ENCODE peak calls at places on chromosomes 11 and 22, in eight cellular contexts. One of them, this sample, is unnamed. For H3K27me3, the result is how much of the 10 kb centered on the place peaks cover.

GRCh38 chr11:76823481-76824028 is 37.2 kb upstream of the ACER3 start:
- DNase-seq in tibial nerve: no peak
- DNase-seq in ovary: no peak
- DNase-seq in CD8-positive, alpha-beta T cell: no peak
- DNase-seq in H9: peak
- DNase-seq in WERI-Rb-1: no peak
- DNase-seq in brain microvascular endothelial cell: peak
- DNase-seq in PC-3: peak
- DNase-seq in this sample: no peak

GRCh38 chr11:67482736-67483497 is at the start of gene AIP:
- DNase-seq in tibial nerve: peak
- DNase-seq in ovary: peak
- DNase-seq in CD8-positive, alpha-beta T cell: peak
- DNase-seq in H9: peak
- DNase-seq in WERI-Rb-1: peak
- DNase-seq in brain microvascular endothelial cell: peak
- DNase-seq in PC-3: peak
- DNase-seq in this sample: peak

GRCh38 chr11:109968781-109969180 is 124.4 kb upstream of the ZC3H12C start:
- DNase-seq in tibial nerve: no peak
- DNase-seq in ovary: no peak
- DNase-seq in CD8-positive, alpha-beta T cell: no peak
- DNase-seq in H9: no peak
- DNase-seq in WERI-Rb-1: no peak
- DNase-seq in brain microvascular endothelial cell: no peak
- DNase-seq in PC-3: no peak
- DNase-seq in this sample: no peak

GRCh38 chr11:21066030-21066429 is 396.6 kb downstream of the NELL1 start:
- DNase-seq in tibial nerve: no peak
- DNase-seq in ovary: no peak
- DNase-seq in CD8-positive, alpha-beta T cell: no peak
- DNase-seq in H9: no peak
- DNase-seq in WERI-Rb-1: no peak
- DNase-seq in brain microvascular endothelial cell: no peak
- DNase-seq in PC-3: no peak
- DNase-seq in this sample: no peak

GRCh38 chr11:47523491-47524199 is 29.3 kb downstream of the CELF1 start:
- DNase-seq in tibial nerve: peak
- DNase-seq in ovary: no peak
- DNase-seq in CD8-positive, alpha-beta T cell: no peak
- DNase-seq in H9: no peak
- DNase-seq in WERI-Rb-1: no peak
- DNase-seq in brain microvascular endothelial cell: peak
- DNase-seq in PC-3: peak
- DNase-seq in this sample: peak

GRCh38 chr11:74325649-74326645 is 14.5 kb upstream of the P4HA3 start:
- DNase-seq in tibial nerve: peak
- DNase-seq in ovary: peak
- DNase-seq in CD8-positive, alpha-beta T cell: no peak
- DNase-seq in H9: no peak
- DNase-seq in WERI-Rb-1: peak
- DNase-seq in brain microvascular endothelial cell: peak
- DNase-seq in PC-3: no peak
- DNase-seq in this sample: no peak

GRCh38 chr11:111585371-111585770 is 16.9 kb upstream of the SIK2 start:
- DNase-seq in tibial nerve: no peak
- DNase-seq in ovary: no peak
- DNase-seq in CD8-positive, alpha-beta T cell: no peak
- DNase-seq in H9: no peak
- DNase-seq in WERI-Rb-1: no peak
- DNase-seq in brain microvascular endothelial cell: peak
- DNase-seq in PC-3: peak
- DNase-seq in this sample: no peak

GRCh38 chr22:48153726-48154125 is 1391.3 kb downstream of the TBC1D22A start:
- DNase-seq in tibial nerve: no peak
- DNase-seq in ovary: no peak
- DNase-seq in CD8-positive, alpha-beta T cell: no peak
- DNase-seq in H9: no peak
- DNase-seq in WERI-Rb-1: no peak
- DNase-seq in brain microvascular endothelial cell: no peak
- DNase-seq in PC-3: no peak
- DNase-seq in this sample: no peak

GRCh38 chr22:25054943-25055511 is 102.5 kb downstream of the KIAA1671 start:
- DNase-seq in tibial nerve: peak
- DNase-seq in ovary: no peak
- DNase-seq in CD8-positive, alpha-beta T cell: no peak
- DNase-seq in H9: no peak
- DNase-seq in WERI-Rb-1: no peak
- DNase-seq in brain microvascular endothelial cell: no peak
- DNase-seq in PC-3: no peak
- DNase-seq in this sample: no peak

GRCh38 chr22:49724893-49725489 is 102.7 kb downstream of the BRD1 start:
- DNase-seq in tibial nerve: no peak
- DNase-seq in ovary: peak
- DNase-seq in CD8-positive, alpha-beta T cell: peak
- DNase-seq in H9: peak
- DNase-seq in WERI-Rb-1: peak
- DNase-seq in brain microvascular endothelial cell: peak
- DNase-seq in PC-3: peak
- DNase-seq in this sample: peak

GRCh38 chr11:96038046-96038445 is 114.1 kb upstream of the MTMR2 start:
- DNase-seq in tibial nerve: no peak
- DNase-seq in ovary: no peak
- DNase-seq in CD8-positive, alpha-beta T cell: no peak
- DNase-seq in H9: no peak
- DNase-seq in WERI-Rb-1: no peak
- DNase-seq in brain microvascular endothelial cell: no peak
- DNase-seq in PC-3: peak
- DNase-seq in this sample: no peak

GRCh38 chr11:134369656-134370525 is 38.1 kb downstream of the GLB1L2 start:
- DNase-seq in tibial nerve: no peak
- DNase-seq in ovary: peak
- DNase-seq in CD8-positive, alpha-beta T cell: no peak
- DNase-seq in H9: no peak
- DNase-seq in WERI-Rb-1: no peak
- DNase-seq in brain microvascular endothelial cell: no peak
- DNase-seq in PC-3: no peak
- DNase-seq in this sample: no peak
- H3K27me3 ChIP-seq in tibial nerve: under half
- H3K27me3 ChIP-seq in ovary: under half
- H3K27me3 ChIP-seq in CD8-positive, alpha-beta T cell: under half
- H3K27me3 ChIP-seq in H9: under half
- H3K27me3 ChIP-seq in WERI-Rb-1: under half
- H3K27me3 ChIP-seq in brain microvascular endothelial cell: under half
- H3K27me3 ChIP-seq in PC-3: under half
- H3K27me3 ChIP-seq in this sample: under half

DNA sequence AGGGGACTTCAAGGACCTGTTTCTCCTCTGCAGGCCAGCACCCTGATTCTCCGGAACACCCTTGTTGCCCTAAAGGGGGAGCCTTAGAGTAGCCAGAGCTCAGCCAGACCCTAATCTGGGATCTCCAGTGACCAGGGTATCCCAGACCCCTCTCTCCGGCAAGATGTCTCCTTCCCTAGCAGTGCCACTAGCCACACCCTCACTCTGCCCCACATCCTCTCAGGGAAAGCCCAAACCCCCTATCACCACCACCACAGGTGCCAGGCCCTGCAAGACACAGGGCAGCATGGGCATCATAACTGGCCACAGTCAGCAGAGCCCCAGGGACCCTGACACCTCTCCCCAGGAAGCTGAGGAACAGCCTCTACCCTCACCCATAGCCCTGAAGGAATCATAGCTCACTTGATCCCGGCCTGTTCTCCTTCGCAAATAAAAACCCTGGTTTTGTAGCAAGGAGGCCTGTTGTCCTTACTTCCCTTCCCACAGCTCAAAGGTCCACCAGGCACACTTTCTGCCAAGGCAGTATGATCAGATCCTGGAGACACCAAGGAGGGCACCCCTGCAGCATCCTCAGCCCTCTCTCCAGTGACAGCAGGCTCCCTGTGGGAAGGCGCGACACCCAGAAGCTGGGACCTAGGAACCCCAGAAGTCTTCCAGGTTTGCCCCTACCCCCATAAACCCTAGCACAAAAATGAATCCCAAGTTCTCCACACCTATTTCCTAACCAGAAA is 4.6 kb downstream of the CFL1 start:
- DNase-seq in tibial nerve: no peak
- DNase-seq in ovary: peak
- DNase-seq in CD8-positive, alpha-beta T cell: no peak
- DNase-seq in H9: peak
- DNase-seq in WERI-Rb-1: no peak
- DNase-seq in brain microvascular endothelial cell: no peak
- DNase-seq in PC-3: no peak
- DNase-seq in this sample: no peak
- TF ChIP-seq CTCF in tibial nerve: no peak
- TF ChIP-seq CTCF in ovary: no peak
- TF ChIP-seq CTCF in CD8-positive, alpha-beta T cell: no peak
- TF ChIP-seq CTCF in H9: peak
- TF ChIP-seq CTCF in WERI-Rb-1: peak
- TF ChIP-seq CTCF in brain microvascular endothelial cell: peak
- TF ChIP-seq CTCF in PC-3: peak
- TF ChIP-seq CTCF in this sample: no peak

GRCh38 chr22:19713228-19713627 is 1.1 kb upstream of the SEPTIN5 start:
- DNase-seq in tibial nerve: no peak
- DNase-seq in ovary: peak
- DNase-seq in CD8-positive, alpha-beta T cell: no peak
- DNase-seq in H9: no peak
- DNase-seq in WERI-Rb-1: no peak
- DNase-seq in brain microvascular endothelial cell: no peak
- DNase-seq in PC-3: no peak
- DNase-seq in this sample: no peak
- H3K27ac ChIP-seq in tibial nerve: no peak
- H3K27ac ChIP-seq in ovary: no peak
- H3K27ac ChIP-seq in CD8-positive, alpha-beta T cell: no peak
- H3K27ac ChIP-seq in H9: no peak
- H3K27ac ChIP-seq in WERI-Rb-1: no peak
- H3K27ac ChIP-seq in brain microvascular endothelial cell: no peak
- H3K27ac ChIP-seq in PC-3: no peak
- H3K27ac ChIP-seq in this sample: no peak

GRCh38 chr22:22371031-22371541 is 126.5 kb downstream of the VPREB1 start:
- DNase-seq in tibial nerve: no peak
- DNase-seq in ovary: peak
- DNase-seq in CD8-positive, alpha-beta T cell: no peak
- DNase-seq in H9: no peak
- DNase-seq in WERI-Rb-1: peak
- DNase-seq in brain microvascular endothelial cell: no peak
- DNase-seq in PC-3: no peak
- DNase-seq in this sample: no peak

GRCh38 chr22:22372063-22372462 is 127.5 kb downstream of the VPREB1 start:
- DNase-seq in tibial nerve: no peak
- DNase-seq in ovary: no peak
- DNase-seq in CD8-positive, alpha-beta T cell: no peak
- DNase-seq in H9: no peak
- DNase-seq in WERI-Rb-1: no peak
- DNase-seq in brain microvascular endothelial cell: no peak
- DNase-seq in PC-3: no peak
- DNase-seq in this sample: no peak

GRCh38 chr22:22368516-22368915 is 123.9 kb downstream of the VPREB1 start:
- DNase-seq in tibial nerve: no peak
- DNase-seq in ovary: no peak
- DNase-seq in CD8-positive, alpha-beta T cell: no peak
- DNase-seq in H9: no peak
- DNase-seq in WERI-Rb-1: no peak
- DNase-seq in brain microvascular endothelial cell: no peak
- DNase-seq in PC-3: no peak
- DNase-seq in this sample: no peak

GRCh38 chr22:22366478-22366988 is 121.9 kb downstream of the VPREB1 start:
- DNase-seq in tibial nerve: no peak
- DNase-seq in ovary: no peak
- DNase-seq in CD8-positive, alpha-beta T cell: no peak
- DNase-seq in H9: no peak
- DNase-seq in WERI-Rb-1: no peak
- DNase-seq in brain microvascular endothelial cell: no peak
- DNase-seq in PC-3: no peak
- DNase-seq in this sample: no peak

DNA sequence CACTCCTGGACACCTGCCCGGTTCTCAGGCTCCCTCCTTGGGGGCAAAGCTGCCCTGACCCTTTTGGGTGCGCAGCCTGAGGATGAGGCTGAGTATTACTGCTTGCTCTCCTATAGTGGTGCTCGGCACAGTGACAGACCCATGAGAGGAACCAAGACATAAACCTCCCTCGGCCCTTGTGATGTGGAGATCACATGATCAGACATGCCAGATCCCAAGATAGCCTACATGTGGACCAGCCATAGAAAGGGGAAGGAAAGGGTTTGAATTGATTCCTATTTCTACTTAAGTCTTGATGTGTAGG is 125.3 kb downstream of the VPREB1 start:
- DNase-seq in tibial nerve: no peak
- DNase-seq in ovary: no peak
- DNase-seq in CD8-positive, alpha-beta T cell: no peak
- DNase-seq in H9: no peak
- DNase-seq in WERI-Rb-1: no peak
- DNase-seq in brain microvascular endothelial cell: no peak
- DNase-seq in PC-3: no peak
- DNase-seq in this sample: no peak
- H3K27me3 ChIP-seq in tibial nerve: under half
- H3K27me3 ChIP-seq in ovary: under half
- H3K27me3 ChIP-seq in CD8-positive, alpha-beta T cell: under half
- H3K27me3 ChIP-seq in H9: half or more
- H3K27me3 ChIP-seq in WERI-Rb-1: under half
- H3K27me3 ChIP-seq in brain microvascular endothelial cell: under half
- H3K27me3 ChIP-seq in PC-3: under half
- H3K27me3 ChIP-seq in this sample: under half